ENCODE peak calls at places on chromosomes 13 and 19, in eight cellular contexts. N is tibial nerve, S is iPS DF 6.9, P is Panc1, Z is heart right ventricle, A is body of pancreas, I is HAP-1, F is cardiac muscle cell. V is an unnamed sample. For H3K4me1 and H3K27me3, the result is how much of the 10 kb centered on the place peaks cover.

GRCh38 chr19:33376423-33376822 is 2.9 kb downstream of the CEBPG start:
- DNase-seq in I (no peak), F (peak), S (no peak), Z (peak), A (peak), N (peak), P (peak), V (no peak)

GRCh38 chr13:98452851-98453250 is 124.1 kb downstream of the STK24 start:
- DNase-seq in S (no peak), A (no peak), I (no peak), F (no peak), Z (no peak), N (no peak), P (no peak), V (no peak)

GRCh38 chr13:33289966-33290365 is 4.4 kb upstream of the STARD13 start:
- DNase-seq in F (no peak), I (no peak), N (no peak), P (no peak), A (no peak), Z (no peak), S (no peak), V (no peak)

GRCh38 chr13:42814868-42815267 is 33.5 kb downstream of the FAM216B start:
- DNase-seq in I (no peak), A (no peak), F (peak), S (no peak), Z (no peak), N (no peak), P (no peak), V (peak)

GRCh38 chr13:75417647-75418046 is 64.3 kb downstream of the TBC1D4 start:
- DNase-seq in N (no peak), S (no peak), F (no peak), P (no peak), Z (no peak), A (no peak), I (no peak), V (no peak)

GRCh38 chr19:49315111-49315510 is 9.9 kb downstream of the SLC6A16 start:
- DNase-seq in S (no peak), N (no peak), A (no peak), Z (no peak), P (no peak), I (no peak), F (no peak), V (no peak)

GRCh38 chr13:76854894-76855293 is 31.3 kb downstream of the KCTD12 start:
- DNase-seq in F (no peak), Z (no peak), P (no peak), N (no peak), I (no peak), A (no peak), S (no peak), V (no peak)

GRCh38 chr13:84588023-84588422 is 705.7 kb upstream of the SLITRK1 start:
- DNase-seq in Z (no peak), P (no peak), N (no peak), A (no peak), I (no peak), S (no peak), F (no peak), V (no peak)

GRCh38 chr13:38943231-38943630 is 47.4 kb downstream of the STOML3 start:
- DNase-seq in A (no peak), P (no peak), I (no peak), Z (no peak), N (no peak), F (no peak), S (no peak), V (no peak)

GRCh38 chr13:50912851-50913250 is 3.3 kb downstream of the RNASEH2B start:
- DNase-seq in S (no peak), F (no peak), I (no peak), Z (no peak), P (no peak), A (no peak), N (no peak), V (no peak)

GRCh38 chr19:3790209-3790734 is 4.1 kb upstream of the MATK start:
- DNase-seq in P (no peak), I (no peak), A (no peak), F (no peak), Z (no peak), N (no peak), S (no peak), V (no peak)

GRCh38 chr19:3346677-3347353 is 19.6 kb upstream of the NFIC start:
- DNase-seq in N (peak), S (no peak), A (peak), F (peak), I (no peak), Z (peak), P (no peak), V (no peak)

GRCh38 chr13:26508885-26509284 is 48.6 kb upstream of the WASF3 start:
- DNase-seq in Z (peak), I (no peak), N (peak), F (peak), A (peak), P (no peak), S (no peak), V (no peak)

GRCh38 chr19:7733376-7733775 is 1.5 kb upstream of the CLEC4G start:
- DNase-seq in A (no peak), P (no peak), F (no peak), I (no peak), S (no peak), N (no peak), Z (no peak), V (no peak)

GRCh38 chr19:34332027-34332786 is 32.8 kb upstream of the GPI start:
- DNase-seq in N (no peak), I (no peak), S (no peak), P (no peak), F (no peak), Z (no peak), A (no peak), V (no peak)

GRCh38 chr19:37079238-37079637 is 1.0 kb downstream of the ZNF420 start:
- DNase-seq in A (no peak), F (no peak), Z (no peak), I (no peak), P (no peak), S (no peak), N (no peak), V (no peak)

GRCh38 chr13:110310541-110311491 is 3.7 kb downstream of the COL4A2 start:
- DNase-seq in I (no peak), S (no peak), P (no peak), A (no peak), N (no peak), Z (no peak), F (no peak), V (no peak)

GRCh38 chr13:48578516-48579166 is 45.8 kb upstream of the RCBTB2 start:
- DNase-seq in I (no peak), Z (no peak), S (no peak), A (no peak), P (no peak), N (no peak), F (no peak), V (no peak)

GRCh38 chr13:93055233-93055632 is 171.4 kb upstream of the GPC6 start:
- DNase-seq in A (no peak), Z (no peak), I (no peak), S (no peak), P (no peak), F (no peak), N (no peak), V (no peak)

GRCh38 chr13:44719857-44720671 is 143.9 kb upstream of the TSC22D1 start:
- DNase-seq in N (peak), S (no peak), Z (no peak), I (no peak), F (peak), P (no peak), A (no peak), V (no peak)

GRCh38 chr19:45299719-45300118 is 23.0 kb downstream of the CKM start:
- DNase-seq in S (no peak), F (no peak), N (no peak), A (no peak), Z (no peak), I (no peak), P (no peak), V (no peak)

GRCh38 chr13:111914241-111915103 is 152.5 kb upstream of the SOX1 start:
- DNase-seq in Z (no peak), S (no peak), P (no peak), F (no peak), A (peak), I (no peak), N (no peak), V (no peak)

GRCh38 chr19:47004012-47004465 is 15.6 kb upstream of the NPAS1 start:
- DNase-seq in P (no peak), S (no peak), I (no peak), A (no peak), Z (no peak), F (no peak), N (no peak), V (no peak)

GRCh38 chr13:33207616-33207964 is 78.0 kb downstream of the STARD13 start:
- DNase-seq in Z (no peak), F (peak), S (no peak), A (no peak), I (no peak), P (no peak), N (no peak), V (peak)

GRCh38 chr19:37999309-38000213 is 92.6 kb downstream of the SIPA1L3 start:
- DNase-seq in I (no peak), N (peak), P (peak), A (no peak), S (no peak), Z (peak), F (peak), V (no peak)

DNA sequence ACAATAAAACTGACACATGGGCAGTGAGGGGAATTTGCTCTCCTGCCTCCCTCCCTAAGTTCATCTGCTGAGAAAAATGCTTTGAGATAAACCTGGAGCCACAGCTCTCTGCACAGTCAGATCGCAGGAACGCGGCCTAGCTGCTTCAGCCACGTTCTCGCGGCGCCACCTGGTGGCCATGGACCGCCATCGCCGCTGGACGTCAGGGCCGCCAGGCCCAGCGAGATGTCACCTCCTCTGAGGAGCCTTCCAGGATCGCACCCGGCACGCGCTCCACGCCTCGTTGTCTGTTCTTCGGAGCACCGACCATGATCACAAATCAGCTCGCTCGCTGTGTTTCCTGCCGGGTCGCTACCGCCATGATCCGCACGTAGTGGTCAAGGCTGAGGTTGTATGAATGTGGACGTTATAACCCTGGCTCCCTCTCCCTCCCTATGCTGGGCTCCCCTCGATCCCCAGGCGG is 20.6 kb upstream of the USP29 start:
- DNase-seq in I (peak), Z (peak), N (peak), A (peak), P (no peak), F (peak), S (peak), V (peak)
- H3K4me3 ChIP-seq in I (no peak), Z (no peak), N (no peak), A (no peak), P (no peak), F (no peak), S (no peak), V (no peak)

DNA sequence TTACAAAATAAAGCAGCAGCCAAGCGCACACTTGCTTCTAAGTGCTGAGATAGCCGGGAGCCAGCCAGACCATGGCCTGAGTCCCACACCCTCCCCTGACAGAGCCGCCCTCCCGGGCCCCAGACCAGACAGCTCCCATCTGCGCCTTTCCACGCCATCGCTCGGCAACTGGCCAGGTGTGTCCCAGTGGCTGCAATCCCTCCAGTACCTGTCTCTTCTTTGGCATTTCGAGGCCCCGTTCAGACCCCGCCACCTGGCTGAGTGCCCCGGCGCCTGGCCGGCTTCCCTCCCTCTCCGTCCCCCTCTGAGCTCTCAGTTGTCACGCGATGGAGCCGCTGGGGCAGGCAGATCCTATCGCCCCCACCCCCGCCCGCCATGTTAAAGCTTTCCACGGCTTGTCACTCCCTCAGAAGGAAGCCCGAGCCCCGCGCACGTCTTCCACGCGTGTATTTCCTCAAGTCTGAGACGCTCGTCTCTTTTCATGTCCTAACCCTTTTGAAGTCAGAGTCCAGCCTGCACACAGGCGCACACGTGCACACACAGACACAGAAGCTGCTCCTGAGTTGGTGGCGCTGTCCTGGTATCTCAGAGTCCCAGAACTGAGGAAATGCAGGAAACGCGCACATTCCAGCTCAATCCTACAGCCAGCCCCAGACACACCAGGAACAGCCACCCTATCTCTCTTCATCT is 7.9 kb downstream of the MLLT1 start:
- DNase-seq in P (no peak), A (peak), N (peak), I (no peak), S (no peak), Z (peak), F (peak), V (peak)
- H3K4me1 ChIP-seq in P (under half), A (half or more), N (half or more), I (under half), S (under half), Z (half or more), F (half or more), V (under half)

GRCh38 chr19:42048992-42049391 is 21.0 kb downstream of the GRIK5 start:
- DNase-seq in S (no peak), A (no peak), N (no peak), Z (no peak), I (no peak), F (no peak), P (no peak), V (no peak)

GRCh38 chr19:42051166-42052115 is 18.6 kb downstream of the GRIK5 start:
- DNase-seq in N (no peak), S (no peak), I (no peak), P (no peak), A (no peak), F (no peak), Z (no peak), V (no peak)

GRCh38 chr19:42053037-42053935 is 16.7 kb downstream of the GRIK5 start:
- DNase-seq in I (no peak), F (no peak), N (no peak), Z (no peak), A (no peak), S (no peak), P (no peak), V (peak)

GRCh38 chr19:42054205-42054604 is 15.8 kb downstream of the GRIK5 start:
- DNase-seq in F (no peak), Z (no peak), P (no peak), N (no peak), I (no peak), S (no peak), A (no peak), V (no peak)

GRCh38 chr19:42052241-42052863 is 17.7 kb downstream of the GRIK5 start:
- DNase-seq in A (no peak), P (no peak), N (no peak), F (no peak), Z (no peak), I (no peak), S (no peak), V (peak)
- H3K27me3 ChIP-seq in A (under half), P (under half), N (under half), F (under half), Z (under half), I (under half), S (under half), V (under half)

GRCh38 chr19:55079400-55080038 is 3.9 kb downstream of the EPS8L1 start:
- DNase-seq in Z (no peak), N (no peak), S (no peak), A (no peak), P (no peak), F (no peak), I (no peak), V (no peak)
- H3K4me3 ChIP-seq in Z (no peak), N (no peak), S (no peak), A (no peak), P (peak), F (no peak), I (peak), V (peak)

GRCh38 chr19:1206733-1207301 is 1.2 kb downstream of the STK11 start:
- DNase-seq in Z (no peak), F (no peak), N (no peak), S (no peak), P (no peak), A (no peak), I (no peak), V (no peak)
- H3K4me1 ChIP-seq in Z (under half), F (under half), N (half or more), S (under half), P (under half), A (half or more), I (under half), V (under half)

GRCh38 chr19:55446060-55446459 is 3.0 kb upstream of the SHISA7 start:
- DNase-seq in A (no peak), F (no peak), S (no peak), I (no peak), N (no peak), Z (no peak), P (no peak), V (no peak)
- H3K27me3 ChIP-seq in A (under half), F (half or more), S (half or more), I (half or more), N (under half), Z (under half), P (under half), V (half or more)